ENCODE peak calls at places on chromosomes 16 and 17, in seven cellular contexts. D is progenitor cell of endocrine pancreas, A is heart right ventricle, W is BJ, N is mesothelial cell of epicardium, R is esophagus squamous epithelium, Z is PC-3. C is an unnamed sample.

GRCh38 chr17:19331134-19331533 is 31.4 kb downstream of the B9D1 start:
- DNase-seq in A (no peak), N (no peak), Z (no peak), R (no peak), D (no peak), W (peak), C (no peak)

GRCh38 chr16:87000007-87000406 is 317.2 kb downstream of the C16orf95 start:
- DNase-seq in A (no peak), R (no peak), D (no peak), W (no peak), N (no peak), Z (peak), C (no peak)

GRCh38 chr16:73020409-73020884 is 27.5 kb downstream of the ZFHX3 start:
- DNase-seq in W (no peak), Z (peak), A (peak), N (no peak), R (no peak), D (no peak), C (peak)

GRCh38 chr17:59365383-59365981 is 34.0 kb downstream of the YPEL2 start:
- DNase-seq in Z (no peak), D (no peak), N (no peak), A (no peak), W (no peak), R (no peak), C (no peak)

GRCh38 chr16:4056161-4057105 is 59.8 kb downstream of the ADCY9 start:
- DNase-seq in A (no peak), W (no peak), Z (peak), N (no peak), R (no peak), D (no peak), C (no peak)

GRCh38 chr16:23134274-23134673 is 15.0 kb downstream of the USP31 start:
- DNase-seq in R (no peak), Z (no peak), A (peak), W (no peak), D (no peak), N (no peak), C (no peak)

GRCh38 chr17:35797918-35798317 is 2.5 kb upstream of the MMP28 start:
- DNase-seq in D (no peak), W (no peak), A (no peak), R (no peak), Z (no peak), N (no peak), C (no peak)

GRCh38 chr16:2480948-2481347 is 6.0 kb downstream of the TBC1D24 start:
- DNase-seq in R (no peak), N (no peak), A (no peak), D (no peak), W (no peak), Z (no peak), C (no peak)

GRCh38 chr17:7306911-7307685 is at the start of gene EIF5A:
- DNase-seq in N (peak), D (peak), Z (peak), W (peak), A (peak), R (peak), C (peak)

GRCh38 chr17:17020821-17021193 is 21.4 kb upstream of the MPRIP start:
- DNase-seq in Z (no peak), R (no peak), W (no peak), D (no peak), A (no peak), N (no peak), C (no peak)

GRCh38 chr16:81224836-81225235 is 13.7 kb upstream of the BCO1 start:
- DNase-seq in R (no peak), D (no peak), Z (no peak), A (no peak), W (no peak), N (no peak), C (no peak)

GRCh38 chr17:18094409-18094807 is 6.7 kb downstream of the DRG2 start:
- DNase-seq in Z (no peak), W (no peak), N (no peak), A (no peak), R (no peak), D (no peak), C (no peak)
- TF ChIP-seq CTCF in Z (no peak), W (no peak), N (no peak), A (no peak), R (no peak), D (no peak), C (no peak)

GRCh38 chr16:71883849-71884638 is at the start of gene ZNF821:
- DNase-seq in N (peak), R (no peak), D (peak), W (no peak), Z (peak), A (peak), C (no peak)
- TF ChIP-seq CTCF in N (peak), R (no peak), D (peak), W (peak), Z (peak), A (peak), C (peak)

GRCh38 chr17:57739402-57740224 is 5.5 kb downstream of the CCDC182 start:
- DNase-seq in Z (peak), R (no peak), A (no peak), W (no peak), D (no peak), N (no peak), C (no peak)
- TF ChIP-seq CTCF in Z (peak), R (peak), A (peak), W (peak), D (peak), N (no peak), C (no peak)

GRCh38 chr17:30958187-30958586 is 12.7 kb upstream of the RNF135 start:
- DNase-seq in D (no peak), A (no peak), Z (no peak), W (no peak), R (no peak), N (no peak), C (no peak)

GRCh38 chr17:30952645-30953393 is 18.0 kb upstream of the RNF135 start:
- DNase-seq in A (no peak), W (no peak), Z (no peak), R (no peak), D (no peak), N (no peak), C (no peak)

GRCh38 chr17:30954046-30954805 is 16.6 kb upstream of the RNF135 start:
- DNase-seq in N (no peak), R (no peak), Z (no peak), A (no peak), D (no peak), W (no peak), C (no peak)

GRCh38 chr17:30957741-30958140 is 13.1 kb upstream of the RNF135 start:
- DNase-seq in A (no peak), D (no peak), N (no peak), Z (no peak), R (no peak), W (no peak), C (no peak)

GRCh38 chr17:30956764-30957374 is 14.0 kb upstream of the RNF135 start:
- DNase-seq in D (no peak), Z (no peak), A (peak), N (no peak), R (no peak), W (no peak), C (no peak)
- TF ChIP-seq CTCF in D (no peak), Z (no peak), A (no peak), N (no peak), R (no peak), W (no peak), C (no peak)

DNA sequence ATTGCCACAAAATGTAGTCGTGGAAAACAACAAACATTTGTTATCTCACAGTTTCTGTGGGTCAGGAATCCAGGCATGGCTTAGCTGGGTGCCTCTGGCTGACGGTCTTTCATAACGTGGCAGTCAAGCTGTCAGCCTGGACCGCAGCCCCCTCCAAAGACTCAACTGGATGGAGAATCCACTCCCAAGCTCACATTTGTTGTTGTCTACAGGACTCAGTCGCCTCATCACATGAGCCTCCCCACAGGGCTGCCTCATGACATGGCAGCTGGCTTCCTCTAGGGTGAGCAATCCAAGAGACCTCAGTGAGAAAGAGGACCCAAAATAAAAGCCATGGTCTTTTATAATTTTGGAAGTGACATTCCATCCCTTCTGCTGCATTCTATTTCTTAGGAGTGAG is 34.7 kb upstream of the AKAP1 start:
- DNase-seq in Z (no peak), N (no peak), W (no peak), A (no peak), D (no peak), R (no peak), C (no peak)
- TF ChIP-seq CTCF in Z (no peak), N (no peak), W (no peak), A (no peak), D (no peak), R (no peak), C (no peak)

DNA sequence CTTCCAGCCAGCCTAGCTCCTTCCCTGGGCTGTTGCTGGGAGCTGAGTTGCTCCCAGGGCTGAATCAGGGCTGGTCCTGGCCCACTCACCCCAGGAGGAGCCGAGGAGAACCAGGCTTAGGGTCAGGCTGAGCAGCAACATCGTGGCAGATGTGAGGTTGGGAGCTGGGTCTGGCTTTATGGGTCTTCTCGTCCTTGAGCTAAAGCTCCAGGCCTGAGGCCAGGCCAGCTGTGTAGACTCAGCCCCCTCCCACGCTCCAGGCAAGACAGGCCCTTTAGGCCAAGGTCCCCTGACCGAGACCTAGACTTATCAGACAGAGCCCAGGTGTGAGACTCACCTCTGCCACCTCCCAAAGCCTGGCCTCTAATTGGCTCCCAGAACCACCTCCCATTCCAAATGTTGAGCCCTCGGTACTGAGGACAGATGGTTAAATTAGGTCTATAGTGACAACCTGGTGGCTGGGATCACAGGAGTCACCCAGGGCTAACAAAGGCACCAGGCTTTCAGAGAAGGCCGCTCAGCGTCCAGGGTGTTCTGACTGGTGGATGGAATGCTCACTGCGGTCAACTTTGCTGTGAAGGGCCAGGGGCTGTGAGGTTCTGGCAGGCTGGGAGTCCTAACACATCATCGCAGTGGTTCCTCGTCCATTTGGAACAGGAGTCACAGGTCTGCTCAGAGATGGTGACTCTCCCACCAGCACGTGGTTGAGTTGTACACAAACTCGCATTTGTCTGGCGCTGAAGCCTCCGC is at the start of gene CTRL:
- DNase-seq in N (no peak), A (no peak), W (no peak), D (no peak), Z (no peak), R (no peak), C (no peak)
- TF ChIP-seq CTCF in N (no peak), A (no peak), W (peak), D (peak), Z (no peak), R (no peak), C (no peak)